ENCODE peak calls at places on chromosomes 6 and 20, in eight cellular contexts. L is mesendoderm, C is A549, T is neural progenitor cell, Q is osteoblast, J is fibroblast of lung, F is IMR-90, Z is keratinocyte. W is an unnamed sample.

GRCh38 chr20:19252670-19253120 is 40.3 kb downstream of the SLC24A3 start:
- DNase-seq in L (no peak), Z (peak), F (no peak), T (no peak), Q (no peak), J (no peak), C (no peak), W (peak)

GRCh38 chr20:60258255-60258863 is 300.1 kb downstream of the CDH26 start:
- DNase-seq in Q (no peak), J (no peak), F (no peak), Z (no peak), C (no peak), T (no peak), L (no peak), W (no peak)

GRCh38 chr6:35327349-35328027 is 14.9 kb upstream of the PPARD start:
- DNase-seq in T (peak), Z (no peak), L (peak), F (peak), Q (peak), J (peak), C (peak), W (peak)

GRCh38 chr6:115891111-115891669 is 169.5 kb downstream of the FRK start:
- DNase-seq in L (no peak), J (peak), Q (peak), Z (peak), C (peak), F (peak), T (no peak), W (peak)

GRCh38 chr20:62516345-62516744 is 40.5 kb upstream of the GATA5 start:
- DNase-seq in J (no peak), C (peak), L (peak), Q (no peak), T (peak), F (no peak), Z (no peak), W (no peak)

GRCh38 chr20:47990507-47991132 is 205.3 kb upstream of the SULF2 start:
- DNase-seq in C (no peak), L (no peak), T (no peak), F (no peak), Q (no peak), J (no peak), Z (no peak), W (no peak)

GRCh38 chr6:109238405-109238804 is 143.1 kb downstream of the CEP57L1 start:
- DNase-seq in C (no peak), L (no peak), Q (no peak), J (no peak), F (no peak), Z (no peak), T (no peak), W (peak)

GRCh38 chr6:54702772-54703171 is 143.8 kb upstream of the FAM83B start:
- DNase-seq in L (no peak), T (no peak), C (no peak), J (no peak), Z (no peak), Q (no peak), F (no peak), W (no peak)

GRCh38 chr6:90982051-90982450 is 395.2 kb upstream of the MAP3K7 start:
- DNase-seq in J (no peak), Q (peak), L (peak), F (no peak), C (no peak), Z (no peak), T (no peak), W (no peak)

GRCh38 chr20:20297181-20297580 is 70.7 kb upstream of the INSM1 start:
- DNase-seq in T (no peak), Q (no peak), C (no peak), L (no peak), Z (no peak), F (no peak), J (no peak), W (no peak)

GRCh38 chr6:85865665-85866372 is 223.1 kb upstream of the SYNCRIP start:
- DNase-seq in Q (no peak), J (peak), L (peak), T (peak), Z (peak), C (no peak), F (peak), W (peak)

GRCh38 chr20:33811763-33812672 is 870 bp downstream of the CHMP4B start:
- DNase-seq in F (peak), Q (peak), C (peak), T (peak), Z (peak), L (peak), J (peak), W (peak)

GRCh38 chr20:6714202-6714800 is 53.2 kb upstream of the BMP2 start:
- DNase-seq in Q (no peak), C (no peak), Z (peak), T (no peak), L (no peak), F (no peak), J (no peak), W (no peak)

GRCh38 chr20:20568604-20569205 is 143.7 kb downstream of the RALGAPA2 start:
- DNase-seq in F (peak), Z (no peak), J (peak), L (peak), C (peak), Q (no peak), T (peak), W (peak)

GRCh38 chr6:116327803-116328527 is 42.8 kb upstream of the DSE start:
- DNase-seq in F (peak), Z (no peak), T (no peak), L (peak), Q (no peak), J (peak), C (no peak), W (no peak)

GRCh38 chr6:123668965-123669591 is 32.3 kb upstream of the TRDN start:
- DNase-seq in Q (no peak), T (no peak), L (no peak), Z (no peak), C (no peak), J (no peak), F (no peak), W (no peak)

GRCh38 chr20:12086359-12086758 is 168.7 kb downstream of the BTBD3 start:
- DNase-seq in L (no peak), Q (no peak), C (no peak), J (peak), T (peak), F (peak), Z (no peak), W (no peak)

GRCh38 chr20:60600036-60600435 is 641.8 kb downstream of the CDH26 start:
- DNase-seq in F (no peak), Z (no peak), T (no peak), L (no peak), C (no peak), Q (no peak), J (no peak), W (no peak)

GRCh38 chr6:95693108-95693507 is 115.8 kb downstream of the MANEA start:
- DNase-seq in J (no peak), T (peak), C (no peak), L (peak), F (no peak), Q (no peak), Z (no peak), W (peak)

GRCh38 chr6:145539831-145540230 is 195.5 kb downstream of the EPM2A start:
- DNase-seq in J (peak), Q (no peak), C (no peak), Z (no peak), T (no peak), L (no peak), F (peak), W (peak)

GRCh38 chr20:58179432-58180099 is 48.9 kb downstream of the ANKRD60 start:
- DNase-seq in J (peak), Q (peak), C (peak), Z (no peak), F (no peak), T (peak), L (peak), W (peak)

GRCh38 chr20:61937963-61938838 is 127.5 kb downstream of the TAF4 start:
- DNase-seq in Z (no peak), L (no peak), C (no peak), Q (peak), J (no peak), F (no peak), T (no peak), W (no peak)

GRCh38 chr20:26208296-26209091 is 511.8 kb upstream of the ZNF337 start:
- DNase-seq in Z (no peak), C (peak), Q (peak), F (no peak), L (peak), J (peak), T (peak), W (peak)

GRCh38 chr6:131015630-131016263 is 47.3 kb downstream of the EPB41L2 start:
- DNase-seq in Z (no peak), L (no peak), C (no peak), Q (peak), J (peak), F (peak), T (no peak), W (peak)

GRCh38 chr6:79702701-79703100 is 71.6 kb downstream of the SH3BGRL2 start:
- DNase-seq in L (no peak), Q (no peak), J (no peak), F (no peak), Z (no peak), T (no peak), C (no peak), W (no peak)

GRCh38 chr6:14910692-14911547 is 334.9 kb upstream of the JARID2 start:
- DNase-seq in F (peak), T (no peak), Q (no peak), Z (no peak), L (no peak), J (no peak), C (no peak), W (no peak)

GRCh38 chr6:149477544-149477943 is 7.3 kb downstream of the ZC3H12D start:
- DNase-seq in F (no peak), T (no peak), J (no peak), Q (no peak), L (no peak), Z (no peak), C (no peak), W (no peak)

GRCh38 chr20:41169791-41170351 is 32.5 kb downstream of the PLCG1 start:
- DNase-seq in T (no peak), F (peak), J (peak), Q (peak), L (no peak), Z (peak), C (no peak), W (peak)

GRCh38 chr6:157099912-157100593 is 223.3 kb downstream of the TMEM242 start:
- DNase-seq in T (no peak), Q (no peak), C (no peak), F (no peak), J (peak), Z (no peak), L (no peak), W (no peak)

GRCh38 chr6:140101818-140102217 is 727.4 kb upstream of the CITED2 start:
- DNase-seq in J (no peak), C (no peak), T (no peak), Z (no peak), Q (no peak), L (no peak), F (no peak), W (no peak)

DNA sequence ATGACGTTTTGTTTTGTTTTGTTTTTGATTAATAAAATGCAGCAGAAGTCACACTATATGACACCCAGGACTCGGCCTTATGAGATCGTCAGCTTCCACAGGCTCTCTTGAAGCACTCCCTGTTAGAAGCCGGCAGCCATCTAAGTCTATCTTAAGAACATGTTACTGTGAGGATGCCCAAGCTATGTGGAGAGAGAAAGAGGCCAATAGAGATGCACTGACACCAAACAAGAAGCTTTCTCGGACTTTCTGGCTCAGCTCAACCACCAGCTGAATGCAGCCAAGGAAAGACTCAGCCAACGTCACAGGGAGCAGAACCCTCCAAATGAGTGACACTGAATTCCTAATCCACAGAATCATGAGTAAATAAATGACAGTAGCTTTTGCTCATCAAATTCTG is 14.0 kb downstream of the SGK1 start:
- DNase-seq in Z (no peak), T (no peak), Q (no peak), C (no peak), L (no peak), F (peak), J (no peak), W (peak)
- H3K4me2 ChIP-seq in Z (no peak), T (no peak), Q (peak), C (peak), L (no peak), F (no peak), J (peak), W (peak)

GRCh38 chr6:158270389-158271127 is 41.7 kb upstream of the TULP4 start:
- DNase-seq in Z (no peak), C (no peak), F (no peak), L (no peak), J (no peak), T (no peak), Q (no peak), W (no peak)
- H3K27ac ChIP-seq in Z (no peak), C (no peak), F (no peak), L (no peak), J (no peak), T (no peak), Q (no peak), W (no peak)

GRCh38 chr6:105452376-105452775 is 49.5 kb upstream of the PREP start:
- DNase-seq in Q (no peak), J (no peak), T (no peak), C (no peak), F (no peak), L (no peak), Z (no peak), W (no peak)
- H3K4me2 ChIP-seq in Q (no peak), J (no peak), T (no peak), C (no peak), F (no peak), L (no peak), Z (no peak), W (no peak)

GRCh38 chr6:52663935-52664184 is 7.1 kb upstream of the TMEM14A start:
- DNase-seq in Q (no peak), T (no peak), F (no peak), L (no peak), J (no peak), C (no peak), Z (no peak), W (no peak)
- H3K27ac ChIP-seq in Q (peak), T (no peak), F (peak), L (no peak), J (peak), C (peak), Z (peak), W (peak)

DNA sequence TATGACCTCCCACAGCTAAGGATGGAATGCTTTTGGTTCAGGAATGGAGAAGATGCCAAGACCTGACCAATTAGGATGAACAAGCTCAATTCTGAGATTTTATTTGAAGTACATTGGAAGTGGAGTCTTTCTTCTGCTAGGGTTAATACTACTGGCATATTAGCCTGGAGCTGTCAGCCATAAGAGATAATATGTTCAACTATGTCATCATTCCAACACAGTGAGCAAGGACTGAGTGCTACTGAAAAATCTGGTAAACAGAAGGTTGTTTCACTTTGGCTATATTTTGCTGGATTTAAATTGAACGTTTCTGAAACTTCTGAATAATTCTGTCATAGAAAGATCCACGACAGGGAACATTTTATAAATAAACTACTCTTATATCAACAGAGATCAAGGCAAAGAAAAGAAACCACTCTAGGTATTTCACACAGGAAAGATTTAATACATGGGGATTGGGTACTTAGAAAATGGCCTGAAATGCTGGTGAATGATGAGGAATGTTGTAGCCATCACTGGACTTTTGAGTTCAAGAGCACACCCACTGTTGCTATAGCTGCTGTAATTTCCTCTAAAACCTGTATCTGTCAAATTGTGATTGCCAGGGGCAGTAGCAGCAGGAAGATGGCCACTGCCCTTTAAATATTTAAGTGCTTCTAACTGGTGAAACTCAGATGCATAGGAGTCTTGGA is 200.5 kb downstream of the PLCB4 start:
- DNase-seq in C (no peak), Z (no peak), T (no peak), F (peak), Q (no peak), J (peak), L (no peak), W (peak)
- H3K4me2 ChIP-seq in C (peak), Z (no peak), T (no peak), F (peak), Q (peak), J (peak), L (no peak), W (peak)

DNA sequence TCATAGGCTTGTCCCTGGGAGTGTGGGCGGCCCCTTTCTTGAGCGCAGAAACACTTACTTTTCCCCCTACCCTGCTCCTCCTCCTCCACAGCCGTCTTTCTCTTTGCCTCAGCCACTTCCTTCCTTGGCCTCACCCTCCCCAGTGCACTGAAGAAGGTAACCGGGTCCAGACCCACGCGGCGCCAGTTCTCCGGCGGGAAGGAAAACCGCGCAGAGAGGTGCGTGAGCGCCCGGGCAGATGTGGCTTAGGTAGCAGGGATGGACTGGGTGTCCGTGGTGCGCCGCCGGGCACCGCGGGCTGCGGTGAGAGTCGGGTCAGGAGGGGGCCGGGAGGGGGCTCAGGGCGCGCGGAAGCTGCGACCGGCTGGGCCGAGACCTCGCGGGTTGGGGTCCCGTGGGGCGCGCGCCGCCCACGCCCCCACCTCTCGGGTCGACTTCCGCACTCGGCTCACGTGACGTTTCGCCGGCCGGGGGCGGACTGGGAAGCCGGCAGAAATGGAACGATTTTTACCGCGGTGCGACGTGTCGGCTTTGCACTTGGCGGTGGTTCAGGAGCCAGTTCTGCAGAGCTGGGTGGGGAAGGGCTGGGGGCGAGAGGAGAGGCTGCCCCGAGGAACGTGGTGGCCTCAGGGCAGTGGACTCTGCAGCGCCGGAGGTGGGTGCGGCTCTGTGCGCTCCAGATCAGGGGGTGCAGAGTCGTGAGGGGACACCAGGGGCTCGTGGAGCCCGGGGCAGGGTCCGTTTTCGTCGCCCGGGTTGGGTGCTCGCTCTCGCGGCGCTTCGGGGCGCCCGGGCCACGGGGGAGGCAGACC is at the start of gene ABRACL:
- DNase-seq in Q (peak), Z (peak), J (peak), C (peak), L (peak), T (peak), F (peak), W (peak)
- H3K27ac ChIP-seq in Q (peak), Z (peak), J (peak), C (peak), L (peak), T (peak), F (peak), W (peak)

GRCh38 chr6:20542927-20543602 is 8.8 kb downstream of the CDKAL1 start:
- DNase-seq in J (peak), Q (peak), L (no peak), T (no peak), Z (peak), C (no peak), F (peak), W (peak)
- H3K4me2 ChIP-seq in J (no peak), Q (peak), L (no peak), T (no peak), Z (peak), C (peak), F (peak), W (no peak)

GRCh38 chr6:2765166-2765895 is at the start of gene WRNIP1:
- DNase-seq in F (peak), C (peak), T (peak), J (peak), Z (peak), Q (peak), L (peak), W (peak)

GRCh38 chr6:2764610-2765165 is 505 bp upstream of the WRNIP1 start:
- DNase-seq in Q (peak), L (peak), C (peak), Z (peak), T (peak), F (peak), J (peak), W (peak)

GRCh38 chr6:2765896-2766766 is 938 bp downstream of the WRNIP1 start:
- DNase-seq in F (peak), C (peak), L (peak), Q (peak), J (peak), Z (no peak), T (peak), W (peak)

GRCh38 chr6:2763345-2763841 is 1.8 kb upstream of the WRNIP1 start:
- DNase-seq in Z (no peak), Q (no peak), C (no peak), J (no peak), F (no peak), T (no peak), L (no peak), W (no peak)

GRCh38 chr6:2763876-2764540 is 1.2 kb upstream of the WRNIP1 start:
- DNase-seq in Q (no peak), L (no peak), Z (no peak), F (no peak), C (no peak), J (no peak), T (no peak), W (no peak)
- H3K27ac ChIP-seq in Q (peak), L (no peak), Z (peak), F (peak), C (peak), J (peak), T (no peak), W (peak)